ENCODE peak calls at places on chromosomes 12 and 14, in ten cellular contexts. B is right cardiac atrium; E is T47D; U is CD4-positive, alpha-beta T cell; O is Calu3; V is mesenchymal stem cell; M is NCI-H2107; H is NCI-H510A; X is SK-N-SH; J is COR-L47. Q is an unnamed sample.

GRCh38 chr14:77037338-77037782 is 8.9 kb upstream of the IRF2BPL start:
- DNase-seq in B (no peak), E (no peak), U (no peak), O (no peak), V (no peak), M (no peak), H (no peak), X (no peak), J (peak; percentile 88), Q (no peak)

GRCh38 chr14:104875811-104876210 is 10.7 kb downstream of the CEP170B start:
- DNase-seq in B (peak; percentile 44), E (no peak), U (no peak), O (no peak), V (no peak), M (no peak), H (no peak), X (no peak), J (no peak), Q (no peak)

GRCh38 chr14:89378119-89378518 is 38.9 kb downstream of the FOXN3 start:
- DNase-seq in B (no peak), E (no peak), U (no peak), O (no peak), V (peak; percentile 83), M (no peak), H (no peak), X (no peak), J (no peak), Q (peak; percentile 93)

GRCh38 chr14:71739273-71739990 is 192.8 kb upstream of the RGS6 start:
- DNase-seq in B (no peak), E (no peak), U (no peak), O (peak; percentile 54), V (no peak), M (no peak), H (no peak), X (peak; percentile 53), J (no peak), Q (peak; percentile 43)

GRCh38 chr12:64627781-64628180 is 17.5 kb downstream of the RASSF3 start:
- DNase-seq in B (no peak), E (no peak), U (no peak), O (no peak), V (peak; percentile 58), M (no peak), H (no peak), X (no peak), J (no peak), Q (peak; percentile 95)

GRCh38 chr14:50055461-50056228 is 60.7 kb downstream of the VCPKMT start:
- DNase-seq in B (peak; percentile 64), E (no peak), U (no peak), O (no peak), V (no peak), M (no peak), H (no peak), X (no peak), J (no peak), Q (no peak)

GRCh38 chr12:28130625-28131598 is 59.3 kb upstream of the CCDC91 start:
- DNase-seq in B (peak; percentile 20), E (no peak), U (no peak), O (peak; percentile 64), V (peak; percentile 99), M (no peak), H (no peak), X (no peak), J (no peak), Q (peak; percentile 100)

GRCh38 chr12:79827484-79827883 is 107.4 kb downstream of the PPP1R12A start:
- DNase-seq in B (no peak), E (no peak), U (no peak), O (no peak), V (no peak), M (no peak), H (no peak), X (no peak), J (no peak), Q (no peak)

GRCh38 chr12:5984873-5985272 is 39.8 kb upstream of the ANO2 start:
- DNase-seq in B (no peak), E (no peak), U (no peak), O (no peak), V (no peak), M (no peak), H (no peak), X (no peak), J (no peak), Q (no peak)

GRCh38 chr14:29926701-29927595 is 699 bp downstream of the PRKD1 start:
- DNase-seq in B (peak; percentile 86), E (no peak), U (no peak), O (peak; percentile 69), V (peak; percentile 52), M (no peak), H (no peak), X (peak; percentile 73), J (peak; percentile 67), Q (peak; percentile 43)